ENCODE peak calls at places on chromosomes 12 and 14, in seven cellular contexts. H, O, E, X, K, B and G are unnamed samples.

GRCh38 chr12:123983822-123984485 is 10.9 kb downstream of the ZNF664 start:
- DNase-seq in B (peak; percentile 61), X (no peak), H (peak; percentile 60), O (peak; percentile 75), K (peak; percentile 81), E (peak; percentile 48), G (no peak)

GRCh38 chr12:47110706-47111391 is 31.1 kb upstream of the AMIGO2 start:
- DNase-seq in O (no peak), K (no peak), H (no peak), E (no peak), X (no peak), B (no peak), G (no peak)

GRCh38 chr14:103597623-103598372 is 31.2 kb upstream of the KLC1 start:
- DNase-seq in K (no peak), H (no peak), B (peak; percentile 93), E (no peak), O (peak; percentile 95), X (peak; percentile 67), G (peak; percentile 70)

GRCh38 chr12:72072613-72073212 is 134.1 kb downstream of the TPH2 start:
- DNase-seq in K (no peak), X (no peak), H (no peak), E (no peak), O (no peak), B (no peak), G (no peak)

GRCh38 chr14:21476925-21477681 is at the start of the genes RAB2B and TOX4:
- DNase-seq in B (peak; percentile 98), H (peak; percentile 99), O (peak; percentile 99), X (peak; percentile 97), E (peak; percentile 91), K (peak; percentile 98), G (peak; percentile 94)

GRCh38 chr12:93301171-93301570 is 76.6 kb upstream of the NUDT4 start:
- DNase-seq in E (no peak), X (no peak), O (no peak), H (no peak), K (no peak), B (no peak), G (no peak)

GRCh38 chr12:117875652-117876491 is 92.9 kb downstream of the KSR2 start:
- DNase-seq in E (no peak), X (no peak), B (peak; percentile 53), K (peak; percentile 95), H (peak; percentile 39), O (peak; percentile 3), G (no peak)

GRCh38 chr12:84408936-84409335 is 503.7 kb downstream of the SLC6A15 start:
- DNase-seq in H (no peak), B (no peak), E (no peak), X (no peak), K (no peak), O (no peak), G (no peak)

GRCh38 chr14:45673420-45673819 is 420.4 kb upstream of the MIS18BP1 start:
- DNase-seq in X (no peak), H (no peak), K (no peak), B (no peak), O (no peak), E (no peak), G (no peak)

GRCh38 chr14:105212541-105213305 is 31.6 kb upstream of the NUDT14 start:
- DNase-seq in E (no peak), H (no peak), K (no peak), O (no peak), B (no peak), X (no peak), G (no peak)

GRCh38 chr14:95488376-95489162 is 27.9 kb downstream of the SYNE3 start:
- DNase-seq in E (no peak), X (peak; percentile 59), K (no peak), B (peak; percentile 23), H (no peak), O (peak; percentile 27), G (no peak)

GRCh38 chr12:83322816-83323215 is 636.1 kb downstream of the TMTC2 start:
- DNase-seq in X (no peak), B (no peak), H (no peak), O (no peak), E (no peak), K (no peak), G (no peak)

GRCh38 chr14:100662850-100663527 is 63.7 kb upstream of the DLK1 start:
- DNase-seq in O (peak; percentile 61), H (peak; percentile 66), B (peak; percentile 43), X (peak; percentile 53), K (peak; percentile 81), E (peak; percentile 50), G (peak; percentile 75)

GRCh38 chr14:50303744-50304471 is 8.1 kb downstream of the L2HGDH start:
- DNase-seq in B (peak; percentile 61), E (no peak), H (no peak), K (no peak), O (peak; percentile 28), X (no peak), G (no peak)

GRCh38 chr12:28759334-28759733 is 389.7 kb upstream of the FAR2 start:
- DNase-seq in B (peak; percentile 39), E (no peak), H (no peak), X (no peak), K (peak; percentile 49), O (peak; percentile 51), G (no peak)

DNA sequence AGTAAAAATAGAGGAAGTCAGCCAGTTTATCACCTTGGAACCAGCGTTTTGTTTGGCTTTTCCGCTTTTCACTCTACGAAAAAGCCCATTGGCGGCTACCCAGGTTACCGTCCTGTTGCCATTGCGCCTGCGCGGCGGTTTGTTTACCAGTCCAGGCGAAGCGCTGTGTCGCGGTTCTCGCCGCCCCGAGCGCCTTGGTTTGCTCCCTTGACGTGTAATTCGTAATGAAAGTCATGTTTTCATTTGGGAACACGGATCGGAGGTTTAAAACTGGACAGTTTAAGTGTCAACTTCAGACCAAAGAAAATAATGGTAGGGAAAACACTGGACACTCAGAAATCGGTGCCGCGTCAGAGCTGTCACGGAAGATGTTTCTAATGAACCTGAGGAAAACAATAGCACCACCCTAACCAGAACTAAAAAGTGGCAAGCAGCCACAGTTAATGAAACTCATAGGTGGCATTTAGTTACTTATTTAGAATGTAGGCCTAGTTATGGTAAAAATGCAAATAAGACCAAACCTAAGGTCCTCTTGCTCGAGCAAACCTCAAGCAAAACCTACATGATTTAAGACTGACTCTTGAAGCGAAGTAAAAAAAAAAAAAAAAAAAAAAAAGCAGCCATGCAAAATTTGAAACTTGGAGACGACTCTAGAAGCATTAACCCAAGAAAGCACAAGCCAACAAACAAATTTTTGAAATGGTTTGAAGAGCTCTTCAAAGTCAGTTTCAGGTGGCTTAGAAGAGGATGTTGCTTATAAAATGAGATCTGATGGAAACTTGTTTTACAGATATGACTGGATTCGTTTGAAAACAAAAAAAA is 790 bp upstream of the GPR19 start:
- DNase-seq in H (peak; percentile 92), X (peak; percentile 91), E (peak; percentile 94), O (peak; percentile 76), K (peak; percentile 96), B (peak; percentile 76), G (peak; percentile 89)
- TF ChIP-seq CTCF in H (no peak), X (no peak), E (no peak), O (no peak), K (no peak), B (no peak), G (no peak)

DNA sequence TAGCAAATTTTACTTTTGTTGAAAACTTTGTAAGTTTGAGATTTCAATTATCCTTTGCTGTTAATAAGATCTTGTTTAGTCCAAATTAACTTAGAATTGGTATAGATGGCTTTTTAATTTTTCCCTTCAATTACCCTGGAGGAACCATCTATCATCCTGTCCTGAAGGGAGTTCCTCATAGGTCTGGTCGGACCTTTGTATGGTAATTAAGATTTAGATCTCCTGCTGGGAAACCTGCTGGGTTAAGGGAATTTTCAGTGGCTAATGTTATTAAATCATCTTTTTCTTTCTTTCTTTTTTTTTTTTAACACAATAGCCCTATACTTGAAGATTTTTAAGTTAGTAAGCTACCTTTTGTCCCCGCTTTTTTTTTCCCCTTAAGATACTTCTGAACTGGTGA is 63.0 kb upstream of the PRMT8 start:
- DNase-seq in X (no peak), K (no peak), H (no peak), E (no peak), B (no peak), O (no peak), G (no peak)
- H3K36me3 ChIP-seq in X (no peaks in the 10 kb centered on the region), K (no peaks in the 10 kb centered on the region), H (no peaks in the 10 kb centered on the region), E (no peaks in the 10 kb centered on the region), B (no peaks in the 10 kb centered on the region), O (no peaks in the 10 kb centered on the region), G (no peaks in the 10 kb centered on the region)

GRCh38 chr12:129788506-129788905 is 115.3 kb downstream of the TMEM132D start:
- DNase-seq in B (peak; percentile 83), O (no peak), E (no peak), H (no peak), K (no peak), X (no peak), G (no peak)

GRCh38 chr12:129789921-129790320 is 113.9 kb downstream of the TMEM132D start:
- DNase-seq in E (no peak), X (no peak), K (no peak), H (no peak), O (no peak), B (no peak), G (no peak)

GRCh38 chr12:129790930-129791329 is 112.9 kb downstream of the TMEM132D start:
- DNase-seq in E (no peak), K (no peak), B (no peak), H (no peak), X (no peak), O (no peak), G (no peak)

DNA sequence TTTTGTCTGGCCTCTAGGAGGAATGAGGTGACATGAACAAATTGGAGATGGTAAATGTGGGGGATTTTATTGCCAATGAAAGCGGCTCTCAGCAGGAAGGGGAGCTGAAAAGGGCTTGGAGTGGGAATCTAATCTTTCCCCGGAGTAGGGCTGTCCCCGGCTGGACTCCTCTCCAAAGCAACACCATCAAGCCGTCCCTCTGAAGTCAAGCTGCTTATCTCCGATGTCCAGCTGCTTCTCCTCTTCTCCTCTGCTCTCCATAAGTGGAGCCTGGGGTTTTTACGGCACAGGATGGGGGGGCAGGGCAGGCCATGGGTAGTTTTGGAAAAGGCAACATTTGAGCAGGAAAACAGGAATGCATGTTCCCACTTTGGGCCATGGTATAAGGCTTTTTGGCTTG is 113.5 kb downstream of the TMEM132D start:
- DNase-seq in X (no peak), O (no peak), B (no peak), E (no peak), K (no peak), H (no peak), G (no peak)
- H3K27ac ChIP-seq in X (no peak overlapping the region), O (no peak overlapping the region), B (no peak overlapping the region), E (no peak overlapping the region), K (no peak overlapping the region), H (no peak overlapping the region), G (no peak overlapping the region)

GRCh38 chr14:36229262-36229661 is 52.7 kb upstream of the PTCSC3 start:
- DNase-seq in X (no peak), O (no peak), B (no peak), K (no peak), E (no peak), H (no peak), G (no peak)
- TF ChIP-seq CTCF in X (no peak), O (no peak), B (no peak), K (no peak), E (no peak), H (no peak), G (no peak)

GRCh38 chr14:99262977-99263448 is 9.0 kb downstream of the BCL11B start:
- DNase-seq in X (no peak), E (no peak), B (no peak), H (no peak), O (no peak), K (no peak), G (no peak)
- H3K36me3 ChIP-seq in X (no peaks in the 10 kb centered on the region), E (no peaks in the 10 kb centered on the region), B (no peaks in the 10 kb centered on the region), H (no peaks in the 10 kb centered on the region), O (no peaks in the 10 kb centered on the region), K (no peaks in the 10 kb centered on the region), G (no peaks in the 10 kb centered on the region)